ENCODE peak calls at places on chromosomes 11 and 22, in eight cellular contexts. U is fibroblast of lung, E is spleen, R is stomach, G is K562, A is tibial artery, C is IMR-90, Z is gastrocnemius medialis. V is an unnamed sample.

GRCh38 chr11:107563702-107564101 is 1.8 kb downstream of the ALKBH8 start:
- DNase-seq in U (peak), E (no peak), R (no peak), G (peak), A (no peak), C (peak), Z (peak), V (no peak)

GRCh38 chr22:39469681-39470461 is 13.1 kb downstream of the MGAT3 start:
- DNase-seq in U (no peak), E (no peak), R (no peak), G (no peak), A (no peak), C (no peak), Z (no peak), V (no peak)

GRCh38 chr11:94449437-94449836 is 44.2 kb downstream of the MRE11 start:
- DNase-seq in U (peak), E (no peak), R (no peak), G (no peak), A (no peak), C (peak), Z (no peak), V (no peak)

GRCh38 chr11:1231396-1232327 is 8.8 kb downstream of the MUC5B start:
- DNase-seq in U (no peak), E (peak), R (no peak), G (no peak), A (peak), C (no peak), Z (no peak), V (no peak)

GRCh38 chr22:40238425-40239344 is 61.0 kb downstream of the TNRC6B start:
- DNase-seq in U (peak), E (no peak), R (peak), G (no peak), A (peak), C (peak), Z (no peak), V (no peak)

GRCh38 chr11:37984991-37985390 is 1387.0 kb upstream of the RAG2 start:
- DNase-seq in U (no peak), E (no peak), R (no peak), G (no peak), A (no peak), C (no peak), Z (no peak), V (no peak)

GRCh38 chr11:33461319-33461718 is 204.1 kb downstream of the HIPK3 start:
- DNase-seq in U (no peak), E (no peak), R (no peak), G (no peak), A (no peak), C (no peak), Z (no peak), V (no peak)

GRCh38 chr11:74806267-74806666 is 57.6 kb downstream of the RNF169 start:
- DNase-seq in U (no peak), E (no peak), R (no peak), G (peak), A (no peak), C (no peak), Z (peak), V (no peak)

GRCh38 chr11:35531246-35531645 is 5.8 kb upstream of the PAMR1 start:
- DNase-seq in U (peak), E (no peak), R (no peak), G (no peak), A (no peak), C (no peak), Z (no peak), V (no peak)

GRCh38 chr11:5618807-5619206 is 6.0 kb upstream of the TRIM34 start:
- DNase-seq in U (peak), E (no peak), R (no peak), G (no peak), A (no peak), C (peak), Z (no peak), V (no peak)

GRCh38 chr11:20458905-20459632 is 71.6 kb downstream of the PRMT3 start:
- DNase-seq in U (no peak), E (no peak), R (no peak), G (peak), A (no peak), C (no peak), Z (no peak), V (no peak)

GRCh38 chr11:29135504-29135903 is 881.3 kb downstream of the KCNA4 start:
- DNase-seq in U (peak), E (no peak), R (no peak), G (no peak), A (no peak), C (peak), Z (no peak), V (no peak)

GRCh38 chr11:117232022-117232878 is at the start of the genes PCSK7 and RNF214:
- DNase-seq in U (peak), E (peak), R (peak), G (peak), A (peak), C (peak), Z (peak), V (no peak)

GRCh38 chr22:49934891-49935557 is 16.6 kb downstream of the CRELD2 start:
- DNase-seq in U (peak), E (peak), R (peak), G (peak), A (peak), C (peak), Z (peak), V (no peak)

GRCh38 chr11:78907636-78908035 is 333.0 kb upstream of the NARS2 start:
- DNase-seq in U (peak), E (no peak), R (no peak), G (no peak), A (no peak), C (peak), Z (no peak), V (no peak)

GRCh38 chr11:38296211-38296776 is 1698.3 kb upstream of the RAG2 start:
- DNase-seq in U (no peak), E (peak), R (no peak), G (no peak), A (peak), C (no peak), Z (no peak), V (no peak)

GRCh38 chr11:763549-764321 is 13.6 kb downstream of the GATD1 start:
- DNase-seq in U (no peak), E (peak), R (no peak), G (no peak), A (no peak), C (no peak), Z (no peak), V (no peak)

GRCh38 chr22:40111451-40111850 is 66.3 kb upstream of the TNRC6B start:
- DNase-seq in U (no peak), E (no peak), R (no peak), G (no peak), A (no peak), C (no peak), Z (no peak), V (no peak)

GRCh38 chr11:122690801-122691649 is 35.5 kb downstream of the UBASH3B start:
- DNase-seq in U (peak), E (no peak), R (no peak), G (no peak), A (no peak), C (peak), Z (no peak), V (no peak)

GRCh38 chr11:129035254-129035653 is 92.6 kb upstream of the TP53AIP1 start:
- DNase-seq in U (no peak), E (no peak), R (no peak), G (no peak), A (no peak), C (no peak), Z (no peak), V (no peak)

GRCh38 chr22:44622147-44622427 is 79.9 kb upstream of the PRR5 start:
- DNase-seq in U (no peak), E (peak), R (no peak), G (peak), A (no peak), C (no peak), Z (no peak), V (no peak)

GRCh38 chr11:121741954-121742361 is 289.2 kb upstream of the SORL1-AS1 start:
- DNase-seq in U (peak), E (no peak), R (no peak), G (no peak), A (peak), C (peak), Z (no peak), V (peak)

GRCh38 chr11:503179-503981 is 3.7 kb downstream of the RNH1 start:
- DNase-seq in U (peak), E (peak), R (no peak), G (peak), A (peak), C (peak), Z (peak), V (no peak)

GRCh38 chr22:49243965-49244364 is 583.7 kb downstream of the BRD1 start:
- DNase-seq in U (no peak), E (peak), R (no peak), G (no peak), A (peak), C (no peak), Z (no peak), V (no peak)

GRCh38 chr11:17691550-17691949 is 27.8 kb upstream of the MYOD1 start:
- DNase-seq in U (no peak), E (no peak), R (no peak), G (no peak), A (no peak), C (no peak), Z (no peak), V (no peak)

GRCh38 chr11:61150656-61151544 is 10.3 kb downstream of the VPS37C start:
- DNase-seq in U (no peak), E (peak), R (no peak), G (no peak), A (peak), C (no peak), Z (no peak), V (no peak)

GRCh38 chr22:38148252-38148651 is 33.4 kb downstream of the PLA2G6 start:
- DNase-seq in U (peak), E (no peak), R (no peak), G (no peak), A (peak), C (peak), Z (no peak), V (no peak)

GRCh38 chr11:57266157-57266556 is 29.1 kb upstream of the APLNR start:
- DNase-seq in U (no peak), E (no peak), R (no peak), G (no peak), A (no peak), C (no peak), Z (no peak), V (no peak)

GRCh38 chr22:38924197-38924952 is 33.0 kb upstream of the APOBEC3A start:
- DNase-seq in U (peak), E (no peak), R (peak), G (peak), A (peak), C (peak), Z (no peak), V (peak)

GRCh38 chr11:103488021-103488420 is 378.8 kb downstream of the DYNC2H1 start:
- DNase-seq in U (peak), E (no peak), R (no peak), G (no peak), A (no peak), C (no peak), Z (no peak), V (no peak)

GRCh38 chr11:82195251-82195650 is 538.4 kb downstream of the FAM181B start:
- DNase-seq in U (no peak), E (no peak), R (no peak), G (no peak), A (no peak), C (no peak), Z (no peak), V (no peak)

GRCh38 chr11:24239016-24239720 is 257.7 kb upstream of the LUZP2 start:
- DNase-seq in U (peak), E (no peak), R (no peak), G (no peak), A (no peak), C (peak), Z (no peak), V (no peak)

GRCh38 chr22:22553735-22554134 is 5.3 kb downstream of the PRAME start:
- DNase-seq in U (no peak), E (no peak), R (no peak), G (peak), A (no peak), C (no peak), Z (no peak), V (no peak)

GRCh38 chr11:116427903-116428637 is 344.7 kb downstream of the BUD13 start:
- DNase-seq in U (peak), E (no peak), R (no peak), G (no peak), A (no peak), C (no peak), Z (no peak), V (no peak)

GRCh38 chr11:130522284-130522961 is 74.0 kb downstream of the ADAMTS15 start:
- DNase-seq in U (peak), E (no peak), R (peak), G (peak), A (peak), C (peak), Z (peak), V (peak)

GRCh38 chr11:126430581-126431320 is 75.3 kb downstream of the ST3GAL4 start:
- DNase-seq in U (peak), E (no peak), R (no peak), G (no peak), A (no peak), C (peak), Z (no peak), V (no peak)

GRCh38 chr22:48088226-48088625 is 1325.8 kb downstream of the TBC1D22A start:
- DNase-seq in U (no peak), E (no peak), R (no peak), G (no peak), A (no peak), C (no peak), Z (no peak), V (no peak)

GRCh38 chr11:126989942-126990715 is 10.4 kb downstream of the KIRREL3 start:
- DNase-seq in U (peak), E (peak), R (peak), G (peak), A (peak), C (peak), Z (no peak), V (no peak)

GRCh38 chr11:71066311-71066710 is 186.1 kb downstream of the SHANK2 start:
- DNase-seq in U (no peak), E (no peak), R (no peak), G (no peak), A (no peak), C (no peak), Z (no peak), V (no peak)

GRCh38 chr22:22507743-22508273 is 734 bp downstream of the ZNF280B start:
- DNase-seq in U (no peak), E (no peak), R (no peak), G (no peak), A (no peak), C (no peak), Z (no peak), V (no peak)

GRCh38 chr11:58654079-58654907 is 31.8 kb downstream of the CNTF start:
- DNase-seq in U (peak), E (peak), R (peak), G (peak), A (peak), C (peak), Z (peak), V (peak)
- TF ChIP-seq CTCF in U (peak), E (peak), R (peak), G (peak), A (peak), C (peak), Z (peak), V (peak)

GRCh38 chr11:65718531-65718930 is 2.1 kb downstream of the RNASEH2C start:
- DNase-seq in U (no peak), E (no peak), R (no peak), G (no peak), A (no peak), C (no peak), Z (no peak), V (no peak)
- H3K4me3 ChIP-seq in U (no peak), E (no peak), R (no peak), G (no peak), A (no peak), C (no peak), Z (no peak), V (no peak)

GRCh38 chr11:100825610-100826009 is 138.5 kb downstream of the ARHGAP42 start:
- DNase-seq in U (no peak), E (no peak), R (no peak), G (no peak), A (no peak), C (no peak), Z (no peak), V (no peak)

GRCh38 chr11:100831929-100832480 is 144.9 kb downstream of the ARHGAP42 start:
- DNase-seq in U (no peak), E (no peak), R (no peak), G (no peak), A (peak), C (no peak), Z (peak), V (no peak)

GRCh38 chr11:100830295-100830694 is 143.2 kb downstream of the ARHGAP42 start:
- DNase-seq in U (peak), E (no peak), R (peak), G (no peak), A (no peak), C (no peak), Z (peak), V (no peak)

GRCh38 chr11:100830978-100831732 is 144.1 kb downstream of the ARHGAP42 start:
- DNase-seq in U (peak), E (no peak), R (no peak), G (no peak), A (no peak), C (peak), Z (peak), V (no peak)

GRCh38 chr11:100827934-100828661 is 141.0 kb downstream of the ARHGAP42 start:
- DNase-seq in U (peak), E (no peak), R (no peak), G (peak), A (no peak), C (peak), Z (no peak), V (no peak)
- H3K27ac ChIP-seq in U (no peak), E (no peak), R (no peak), G (no peak), A (no peak), C (no peak), Z (no peak), V (no peak)

DNA sequence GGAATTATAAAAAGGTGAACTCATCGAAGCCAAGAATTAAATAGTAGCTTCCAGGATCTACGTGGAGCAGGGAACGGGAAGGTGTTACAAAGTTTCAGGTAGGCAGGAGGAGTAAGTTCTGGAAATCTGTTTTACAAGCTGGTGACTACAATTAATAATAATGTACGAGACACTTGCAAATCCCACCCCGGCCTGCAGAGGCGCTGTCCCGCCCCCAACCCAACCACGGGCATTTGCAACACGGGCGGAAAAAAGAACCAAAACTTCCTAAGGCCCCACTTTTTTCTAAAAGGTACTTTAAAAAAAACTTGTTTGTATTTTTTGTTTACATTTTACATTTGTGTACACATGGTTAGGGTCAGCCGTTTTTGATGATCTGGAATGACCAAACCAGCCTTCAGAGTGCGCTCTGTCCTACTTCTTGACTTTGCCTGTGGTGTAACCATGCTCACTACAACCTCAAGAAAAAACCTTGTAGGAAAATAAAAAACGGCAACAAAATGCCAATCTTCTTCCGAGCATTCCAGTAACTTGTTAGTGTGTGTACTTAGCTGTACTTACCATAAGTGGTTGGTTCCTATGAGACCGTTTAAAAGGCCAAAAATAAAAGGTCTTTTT is 449.6 kb upstream of the B3GAT1 start:
- DNase-seq in U (no peak), E (no peak), R (no peak), G (peak), A (no peak), C (no peak), Z (no peak), V (no peak)
- TF ChIP-seq CTCF in U (no peak), E (no peak), R (no peak), G (peak), A (no peak), C (no peak), Z (no peak), V (no peak)

V was measured in thoracic aorta.